ENCODE peak calls at places on chromosomes 13 and 19, in four cellular contexts. R is IMR-90, H is PC-9, D is GM23338. I is an unnamed sample.

GRCh38 chr13:48156466-48156865 is 61.6 kb upstream of the MED4 start:
- DNase-seq in D (peak), H (no peak), R (no peak), I (no peak)

GRCh38 chr13:104534847-104535246 is 1468.6 kb upstream of the SLC10A2 start:
- DNase-seq in H (no peak), D (peak), R (no peak), I (no peak)

GRCh38 chr13:42525035-42525504 is 48.9 kb upstream of the TNFSF11 start:
- DNase-seq in H (no peak), D (no peak), R (no peak), I (no peak)

GRCh38 chr13:84917252-84917878 is 881.9 kb downstream of the SLITRK6 start:
- DNase-seq in R (peak), D (peak), H (no peak), I (no peak)

GRCh38 chr13:73000027-73000674 is 58.7 kb upstream of the KLF5 start:
- DNase-seq in R (peak), H (peak), D (no peak), I (peak)

GRCh38 chr19:8161135-8161646 is 11.8 kb upstream of the FBN3 start:
- DNase-seq in H (no peak), R (no peak), D (peak), I (no peak)

GRCh38 chr13:45101327-45102018 is 18.8 kb upstream of the GTF2F2 start:
- DNase-seq in H (no peak), D (no peak), R (no peak), I (no peak)

GRCh38 chr13:25687622-25688225 is 315.9 kb downstream of the ATP8A2 start:
- DNase-seq in D (no peak), H (no peak), R (no peak), I (no peak)

GRCh38 chr19:988510-988909 is 4.4 kb downstream of the WDR18 start:
- DNase-seq in D (peak), R (no peak), H (no peak), I (no peak)

GRCh38 chr19:51702754-51703654 is 9.9 kb downstream of the SPACA6 start:
- DNase-seq in H (peak), R (no peak), D (peak), I (no peak)

GRCh38 chr13:106597190-106597589 is 29.3 kb upstream of the ARGLU1 start:
- DNase-seq in D (no peak), H (no peak), R (no peak), I (no peak)

GRCh38 chr13:73075546-73075945 is 16.7 kb downstream of the KLF5 start:
- DNase-seq in H (no peak), R (no peak), D (peak), I (no peak)

GRCh38 chr19:50725932-50726230 is 2.7 kb downstream of the CLEC11A start:
- DNase-seq in H (no peak), D (no peak), R (no peak), I (no peak)

GRCh38 chr19:11408591-11408990 is 10.5 kb downstream of the RGL3 start:
- DNase-seq in D (no peak), R (no peak), H (no peak), I (no peak)

GRCh38 chr19:44993526-44993925 is 7.7 kb upstream of the RELB start:
- DNase-seq in R (no peak), D (no peak), H (no peak), I (no peak)

GRCh38 chr19:610071-610800 is 20.6 kb downstream of the HCN2 start:
- DNase-seq in H (no peak), D (no peak), R (no peak), I (peak)

GRCh38 chr19:51123381-51124186 is 1.1 kb upstream of the SIGLEC9 start:
- DNase-seq in D (no peak), H (no peak), R (no peak), I (no peak)

GRCh38 chr19:17027428-17027816 is 812 bp upstream of the CPAMD8 start:
- DNase-seq in H (no peak), D (peak), R (no peak), I (no peak)

GRCh38 chr13:35891973-35892441 is 239.2 kb downstream of the DCLK1 start:
- DNase-seq in H (peak), R (peak), D (no peak), I (no peak)

GRCh38 chr19:39737929-39738328 is at the start of gene CLC:
- DNase-seq in R (no peak), H (no peak), D (no peak), I (no peak)

DNA sequence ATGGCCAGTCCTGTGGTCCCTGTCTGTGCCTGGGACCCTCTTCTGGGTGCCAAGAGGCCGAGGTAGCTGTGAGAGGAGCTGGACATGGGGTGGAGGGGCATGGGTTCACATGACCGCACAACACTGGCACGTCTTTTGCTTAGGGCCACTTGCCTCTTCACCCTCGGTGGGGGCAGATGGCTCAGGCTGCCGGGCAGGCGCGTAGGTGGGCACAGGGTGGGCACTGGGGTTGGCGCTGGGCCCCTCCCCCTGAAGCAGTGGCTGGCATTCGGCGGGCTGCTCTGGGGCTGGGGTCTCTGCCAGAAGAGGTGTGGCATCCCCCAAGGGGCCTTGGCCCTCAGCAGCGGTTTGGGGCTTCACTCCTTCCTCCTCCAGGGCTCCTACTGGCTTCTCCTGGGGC is 8.4 kb downstream of the PALM3 start:
- DNase-seq in D (no peak), H (no peak), R (no peak), I (no peak)
- H3K4me3 ChIP-seq in D (no peak), H (no peak), R (no peak), I (no peak)

GRCh38 chr19:18996796-18997394 is 36.4 kb downstream of the SUGP2 start:
- DNase-seq in R (no peak), H (no peak), D (no peak), I (no peak)

GRCh38 chr19:18992696-18993095 is 40.6 kb downstream of the SUGP2 start:
- DNase-seq in D (no peak), R (no peak), H (no peak), I (no peak)

GRCh38 chr19:18996351-18996750 is 37.0 kb downstream of the SUGP2 start:
- DNase-seq in D (no peak), H (no peak), R (no peak), I (no peak)

GRCh38 chr19:18998276-18998675 is 35.0 kb downstream of the SUGP2 start:
- DNase-seq in H (no peak), R (no peak), D (no peak), I (no peak)

GRCh38 chr19:18995804-18996241 is 37.5 kb downstream of the SUGP2 start:
- DNase-seq in H (peak), D (peak), R (peak), I (no peak)
- TF ChIP-seq CTCF in H (peak), D (peak), R (peak), I (peak)

GRCh38 chr19:14977128-14977527 is 2.5 kb downstream of the SLC1A6 start:
- DNase-seq in H (no peak), D (no peak), R (no peak), I (no peak)

GRCh38 chr19:14974488-14974887 is 5.2 kb downstream of the SLC1A6 start:
- DNase-seq in H (no peak), R (no peak), D (no peak), I (no peak)

GRCh38 chr19:14972676-14973075 is 7.0 kb downstream of the SLC1A6 start:
- DNase-seq in H (no peak), D (no peak), R (no peak), I (no peak)

GRCh38 chr19:14968247-14968646 is 11.4 kb downstream of the SLC1A6 start:
- DNase-seq in R (no peak), H (no peak), D (no peak), I (no peak)

GRCh38 chr19:14971474-14971873 is 8.2 kb downstream of the SLC1A6 start:
- DNase-seq in D (no peak), R (no peak), H (no peak), I (no peak)
- H3K4me3 ChIP-seq in D (no peak), R (no peak), H (no peak), I (no peak)

DNA sequence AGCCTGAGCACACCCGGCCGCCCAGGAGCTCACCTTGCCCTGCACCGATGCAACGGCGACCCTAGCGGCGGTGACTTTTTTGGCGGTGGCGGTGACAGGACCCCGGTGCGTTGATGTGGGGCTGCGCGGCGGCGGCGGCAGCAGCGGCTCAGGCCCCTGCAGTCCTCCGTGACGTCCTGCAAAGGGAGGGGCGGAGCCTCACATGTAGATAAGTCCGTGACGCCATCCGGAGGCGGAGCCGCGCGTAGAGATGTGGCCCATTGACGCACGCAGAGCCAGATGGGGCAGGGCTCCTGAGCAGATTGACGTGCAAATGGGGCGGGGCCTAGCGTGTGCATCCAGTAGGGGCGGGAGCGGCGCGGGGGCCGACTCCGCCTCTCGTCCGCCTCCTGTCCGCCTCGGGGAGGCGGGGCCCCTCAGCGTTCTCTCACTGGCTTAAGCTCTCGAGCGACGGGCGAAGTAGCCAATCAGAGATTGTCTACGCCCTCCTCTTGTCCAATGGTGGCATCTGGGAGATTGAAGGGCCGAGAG is at the start of gene RAB3A:
- DNase-seq in D (peak), H (peak), R (peak), I (peak)
- TF ChIP-seq CTCF in D (peak), H (no peak), R (no peak), I (no peak)

GRCh38 chr19:35142531-35143230 is 374 bp upstream of the FXYD7 start:
- DNase-seq in R (no peak), H (peak), D (peak), I (peak)

GRCh38 chr19:35141627-35142401 is 1.2 kb upstream of the FXYD7 start:
- DNase-seq in H (no peak), R (no peak), D (no peak), I (no peak)

GRCh38 chr19:35144259-35144599 is 1.2 kb downstream of the FXYD7 start:
- DNase-seq in H (no peak), R (no peak), D (no peak), I (no peak)

GRCh38 chr19:35143818-35144217 is 763 bp downstream of the FXYD7 start:
- DNase-seq in D (no peak), R (no peak), H (no peak), I (no peak)

DNA sequence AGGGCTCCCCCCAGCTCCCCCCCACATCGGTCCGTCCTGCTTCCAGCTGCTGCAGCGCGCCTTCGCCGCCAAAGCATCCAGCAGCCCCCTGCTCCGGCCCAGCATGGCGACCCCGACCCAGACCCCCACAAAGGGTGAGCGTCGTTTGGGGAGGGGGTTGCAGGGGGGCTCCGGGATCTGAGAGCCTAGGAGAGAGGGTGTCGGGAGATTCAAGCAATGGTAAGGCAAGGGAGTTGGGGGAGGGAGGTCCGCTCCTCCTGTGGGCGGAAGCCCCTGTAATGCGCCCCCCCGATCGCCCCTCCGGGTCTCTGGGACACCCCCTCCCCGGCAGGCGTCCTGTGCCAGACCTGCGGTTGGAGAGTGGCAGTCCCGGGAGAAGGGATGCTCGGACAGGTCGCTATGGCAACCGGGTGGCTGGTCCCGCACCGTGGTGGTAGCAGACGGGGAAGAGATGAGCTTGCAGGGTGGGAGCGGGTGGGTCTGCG is at the start of gene FXYD7:
- DNase-seq in D (peak), R (no peak), H (no peak), I (no peak)
- H3K4me3 ChIP-seq in D (peak), R (no peak), H (peak), I (no peak)

GRCh38 chr13:69524459-69525155 is 583.0 kb upstream of the ATXN8OS start:
- DNase-seq in H (no peak), R (no peak), D (peak), I (no peak)
- TF ChIP-seq CTCF in H (peak), R (peak), D (no peak), I (peak)

DNA sequence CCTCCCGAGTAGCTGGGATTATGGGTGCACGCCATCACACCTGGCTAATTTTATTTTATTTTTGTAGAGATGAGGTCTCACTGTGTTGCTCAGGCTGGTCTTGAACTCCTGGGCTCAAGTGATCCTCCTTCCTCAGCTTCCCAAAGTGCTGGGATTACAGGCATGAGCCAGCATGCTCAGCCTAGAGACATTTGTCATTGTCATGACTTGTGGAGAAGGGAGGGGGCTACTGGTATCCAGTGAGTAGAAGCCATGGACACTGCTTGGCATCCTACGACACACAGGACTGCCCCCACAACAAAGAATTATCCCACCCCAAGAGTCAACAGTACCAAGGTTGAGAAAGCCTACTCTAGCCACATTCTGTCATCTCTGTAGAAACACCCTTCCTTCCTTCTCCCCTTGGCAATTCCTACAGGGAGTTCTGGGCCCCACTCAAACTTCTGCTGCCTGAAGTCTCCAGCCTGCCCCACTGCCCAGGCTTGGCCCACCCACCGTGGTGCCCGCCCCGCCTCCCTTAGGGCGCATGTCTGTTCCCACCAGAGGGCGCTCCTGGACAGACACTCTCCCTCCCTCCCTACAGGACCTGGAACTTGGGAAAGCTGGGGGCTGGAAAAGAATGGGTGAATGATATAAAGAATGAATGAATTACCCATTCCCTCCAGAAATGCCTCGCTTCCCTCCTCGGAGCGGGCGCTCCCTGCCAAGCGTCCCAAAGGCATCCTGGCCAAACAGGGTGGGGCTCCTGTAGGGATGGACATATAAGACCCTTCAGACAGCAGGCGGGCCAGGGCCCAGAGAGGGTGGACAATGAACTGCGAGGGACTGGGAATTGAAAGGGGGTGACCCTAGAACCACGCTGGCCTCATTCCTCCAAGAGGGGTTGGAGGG is 5.5 kb upstream of the EMP3 start:
- DNase-seq in D (peak), R (peak), H (peak), I (peak)
- H3K4me3 ChIP-seq in D (peak), R (no peak), H (no peak), I (no peak)

GRCh38 chr13:76816394-76816793 is 69.8 kb downstream of the KCTD12 start:
- DNase-seq in R (no peak), H (no peak), D (no peak), I (no peak)

GRCh38 chr13:76823969-76824368 is 62.2 kb downstream of the KCTD12 start:
- DNase-seq in R (no peak), H (no peak), D (no peak), I (no peak)

GRCh38 chr13:76825415-76825814 is 60.8 kb downstream of the KCTD12 start:
- DNase-seq in R (peak), H (no peak), D (no peak), I (no peak)

GRCh38 chr13:76822691-76823267 is 63.4 kb downstream of the KCTD12 start:
- DNase-seq in R (peak), D (no peak), H (no peak), I (peak)

GRCh38 chr13:76820759-76821158 is 65.4 kb downstream of the KCTD12 start:
- DNase-seq in H (no peak), D (peak), R (no peak), I (no peak)
- TF ChIP-seq CTCF in H (no peak), D (no peak), R (peak), I (no peak)

I was measured in GM06990.